ENCODE peak calls at places on chromosomes 2 and 18, in six cellular contexts. X is OCI-LY7, A is upper lobe of right lung, N is PC-9, Y is kidney, K is mesendoderm. G is an unnamed sample.
A peak's percentile ranks its signal among the peaks of the same experiment; 100 is the strongest.

GRCh38 chr2:240922982-240923537 is 16.9 kb downstream of the CROCC2 start:
- DNase-seq in K (no peak), N (no peak), A (peak; percentile 43), X (no peak), Y (peak; percentile 35), G (no peak)

GRCh38 chr2:121104721-121105141 is 180.3 kb downstream of the TFCP2L1 start:
- DNase-seq in N (peak; percentile 51), A (no peak), Y (peak; percentile 85), K (peak; percentile 21), X (no peak), G (no peak)

GRCh38 chr2:70923378-70924015 is 12.2 kb upstream of the ATP6V1B1 start:
- DNase-seq in K (peak; percentile 71), N (no peak), Y (no peak), A (no peak), X (peak; percentile 28), G (no peak)

GRCh38 chr18:75003089-75003488 is 205.8 kb downstream of the PTGR3 start:
- DNase-seq in K (no peak), A (no peak), Y (no peak), N (no peak), X (no peak), G (no peak)

GRCh38 chr2:173676647-173677046 is 288.5 kb downstream of the SP3 start:
- DNase-seq in N (no peak), X (no peak), A (no peak), K (no peak), Y (no peak), G (no peak)

GRCh38 chr2:98234763-98235162 is 111.5 kb upstream of the CNGA3 start:
- DNase-seq in K (no peak), X (peak; percentile 7), N (no peak), Y (no peak), A (no peak), G (no peak)

GRCh38 chr18:22346968-22347611 is 70.6 kb downstream of the CTAGE1 start:
- DNase-seq in K (peak; percentile 73), N (peak; percentile 55), X (no peak), A (peak; percentile 84), Y (peak; percentile 88), G (peak; percentile 59)

GRCh38 chr2:667332-668000 is 9.7 kb downstream of the TMEM18 start:
- DNase-seq in K (peak; percentile 58), A (no peak), X (peak; percentile 27), Y (no peak), N (peak; percentile 59), G (peak; percentile 19)

GRCh38 chr2:230902180-230902899 is 22.7 kb downstream of the GPR55 start:
- DNase-seq in A (peak; percentile 67), Y (no peak), K (peak; percentile 86), N (no peak), X (peak; percentile 52), G (peak; percentile 73)

GRCh38 chr18:5294618-5295230 is 802 bp downstream of the ZBTB14 start:
- DNase-seq in Y (peak; percentile 89), A (peak; percentile 86), K (peak; percentile 85), X (peak; percentile 70), N (peak; percentile 57), G (peak; percentile 67)

GRCh38 chr2:187679454-187679853 is 125.2 kb upstream of the TFPI start:
- DNase-seq in X (no peak), K (no peak), A (no peak), N (no peak), Y (no peak), G (no peak)

GRCh38 chr2:75146903-75147332 is 52.4 kb downstream of the TACR1 start:
- DNase-seq in Y (no peak), K (no peak), X (no peak), N (peak; percentile 72), A (no peak), G (peak; percentile 57)

GRCh38 chr2:181678033-181678586 is 2.2 kb downstream of the NEUROD1 start:
- DNase-seq in X (no peak), N (no peak), Y (peak; percentile 86), A (peak; percentile 80), K (peak; percentile 89), G (peak; percentile 67)

GRCh38 chr2:216082388-216082733 is 642 bp downstream of the TMEM169 start:
- DNase-seq in X (no peak), K (no peak), A (no peak), N (no peak), Y (no peak), G (no peak)

GRCh38 chr18:30163573-30163972 is 879.0 kb downstream of the DSC3 start:
- DNase-seq in N (no peak), Y (no peak), A (no peak), K (no peak), X (no peak), G (no peak)

GRCh38 chr18:59672125-59672769 is 25.0 kb downstream of the CCBE1 start:
- DNase-seq in A (no peak), K (no peak), N (no peak), Y (no peak), X (no peak), G (no peak)

GRCh38 chr2:46323671-46324207 is 26.5 kb downstream of the EPAS1 start:
- DNase-seq in Y (no peak), A (no peak), N (no peak), X (no peak), K (no peak), G (no peak)

GRCh38 chr2:145638675-145639074 is 1118.8 kb upstream of the ZEB2 start:
- DNase-seq in Y (no peak), X (no peak), N (no peak), A (no peak), K (peak; percentile 9), G (no peak)

GRCh38 chr2:128986026-128986720 is 667.5 kb upstream of the HS6ST1 start:
- DNase-seq in K (peak; percentile 19), N (no peak), Y (no peak), X (no peak), A (no peak), G (no peak)

GRCh38 chr2:42270757-42271156 is 90.3 kb downstream of the COX7A2L start:
- DNase-seq in K (no peak), N (no peak), X (no peak), Y (no peak), A (no peak), G (no peak)

GRCh38 chr2:95289251-95289650 is 7.9 kb upstream of the KCNIP3 start:
- DNase-seq in X (no peak), A (no peak), Y (no peak), N (no peak), K (peak; percentile 37), G (no peak)

GRCh38 chr18:22340340-22340739 is 77.4 kb downstream of the CTAGE1 start:
- DNase-seq in A (no peak), N (no peak), X (no peak), K (no peak), Y (no peak), G (no peak)

GRCh38 chr2:212618636-212619035 is 80.0 kb upstream of the ERBB4 start:
- DNase-seq in K (no peak), A (no peak), N (peak; percentile 79), Y (no peak), X (no peak), G (no peak)

DNA sequence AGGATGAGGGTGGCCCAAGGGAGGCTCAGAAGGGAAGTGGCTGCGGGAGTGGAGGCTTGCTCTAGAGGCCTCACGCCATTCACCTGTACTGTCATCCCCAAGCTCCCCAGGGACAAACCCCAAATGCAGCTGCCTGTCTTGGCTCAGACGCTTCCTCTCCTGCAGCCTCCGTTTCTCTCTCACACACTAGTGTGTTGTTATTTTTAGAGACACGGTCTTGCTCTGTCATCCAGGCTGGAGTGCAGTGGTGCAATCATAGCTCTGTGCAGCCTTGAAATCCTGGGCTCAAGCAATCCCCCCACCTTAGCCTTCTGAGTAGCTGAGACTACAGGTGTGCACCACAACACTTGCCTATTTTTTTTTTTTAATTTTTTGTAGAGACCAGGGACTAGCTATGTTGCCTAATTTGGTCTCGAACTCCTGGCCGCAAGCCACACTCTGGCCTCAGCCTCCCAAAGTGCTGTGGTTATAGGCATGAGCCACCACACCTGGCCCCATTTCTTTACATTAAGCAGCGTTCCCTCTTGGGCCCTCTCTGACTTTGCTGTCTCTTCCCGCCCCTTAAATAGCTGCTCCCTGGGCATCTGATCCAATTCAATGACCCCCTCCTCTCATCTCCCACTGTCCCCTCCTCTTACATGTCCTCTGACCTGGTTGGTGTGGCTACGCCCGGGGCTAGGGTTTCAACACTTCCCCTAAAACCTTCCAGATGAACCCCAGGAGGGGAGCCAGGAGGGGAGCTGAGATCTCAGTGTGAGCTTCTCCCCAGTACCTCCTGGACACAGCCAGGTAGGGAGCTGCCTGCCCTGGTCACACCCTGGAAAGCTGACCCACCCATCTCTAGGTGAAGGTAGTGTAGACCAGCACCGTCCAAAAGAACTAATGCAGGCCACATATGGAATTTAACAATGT is 24.0 kb upstream of the LOXHD1 start:
- DNase-seq in X (peak; percentile 76), N (no peak), K (no peak), A (no peak), Y (no peak), G (no peak)
- H3K27ac ChIP-seq in X (peak overlapping the region; percentile 61), N (no peak overlapping the region), K (no peak overlapping the region), A (no peak overlapping the region), Y (no peak overlapping the region), G (no peak overlapping the region)

DNA sequence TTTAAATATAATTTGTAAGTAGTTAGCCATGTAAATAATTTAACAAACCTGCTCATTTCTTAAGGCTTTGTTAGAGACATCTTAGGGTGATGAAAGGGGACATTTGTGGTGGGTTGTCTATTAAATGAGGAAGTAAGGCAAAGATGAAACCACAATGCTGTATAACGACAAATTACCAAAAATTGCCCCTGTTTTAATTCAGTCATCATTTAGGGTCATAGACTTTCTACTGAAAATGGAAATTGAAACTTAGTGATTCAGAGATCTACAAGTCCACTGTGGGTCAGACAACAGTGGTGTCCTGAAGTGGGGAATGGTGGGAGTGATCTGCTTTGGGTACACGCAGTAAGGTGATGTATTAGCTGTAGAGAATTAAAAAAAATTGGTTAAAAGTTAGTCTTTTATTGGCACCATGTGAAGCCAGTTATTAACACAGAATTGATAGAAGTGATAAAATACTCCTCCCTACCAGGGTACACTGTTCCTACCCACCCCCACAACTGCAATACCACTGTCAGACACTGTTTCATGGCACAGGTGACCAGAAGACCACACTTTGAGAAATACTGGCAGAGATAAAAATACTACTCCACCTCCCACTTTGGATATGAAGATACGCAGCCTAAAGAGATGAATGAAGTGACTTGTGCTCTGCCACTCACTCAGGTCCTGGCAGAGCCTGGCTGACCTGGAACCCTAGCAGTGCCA is 13.4 kb downstream of the CERS6 start:
- DNase-seq in K (no peak), N (no peak), X (peak; percentile 12), Y (no peak), A (no peak), G (no peak)
- H3K4me3 ChIP-seq in K (no peak overlapping the region), N (no peak overlapping the region), X (no peak overlapping the region), Y (no peak overlapping the region), A (no peak overlapping the region), G (no peak overlapping the region)

DNA sequence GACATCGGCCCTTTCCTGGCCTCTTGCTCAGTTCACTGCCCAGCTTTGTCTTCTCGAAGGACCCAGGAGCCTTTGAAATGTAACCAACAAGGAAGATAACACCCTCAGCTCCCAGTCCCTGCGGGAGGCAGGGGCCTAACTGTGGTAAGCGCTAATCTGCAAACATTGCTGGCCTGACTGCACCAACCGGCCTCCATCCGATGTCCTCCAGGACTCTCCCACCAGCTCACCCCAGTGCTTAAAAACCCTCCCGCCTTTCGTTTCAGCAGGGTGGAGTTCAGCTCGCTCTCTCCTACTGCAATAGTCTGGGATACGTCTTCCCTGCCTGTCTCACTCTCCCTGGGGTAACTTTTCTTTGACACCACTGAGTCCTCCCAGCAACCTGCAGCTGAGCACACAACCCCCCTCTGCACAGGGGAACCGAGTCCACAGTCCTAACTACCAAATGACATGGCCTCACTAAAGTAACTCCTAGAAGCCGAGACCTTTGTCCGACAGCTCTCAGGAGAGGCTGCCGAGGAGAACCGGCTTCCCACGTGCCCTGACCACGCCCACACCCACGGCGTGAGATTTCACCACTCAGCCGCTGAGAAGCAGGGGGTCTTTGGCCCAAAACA is 76.1 kb downstream of the MBP start:
- DNase-seq in Y (no peak), A (peak; percentile 85), K (peak; percentile 76), X (no peak), N (peak; percentile 47), G (no peak)
- H3K4me1 ChIP-seq in Y (peaks cover 39% of the 10 kb centered on the region), A (peaks cover 73% of the 10 kb centered on the region), K (peaks cover 12% of the 10 kb centered on the region), X (peaks cover 69% of the 10 kb centered on the region), N (peaks cover 42% of the 10 kb centered on the region), G (peaks cover 39% of the 10 kb centered on the region)

GRCh38 chr2:28427741-28428412 is 35.2 kb downstream of the FOSL2 start:
- DNase-seq in N (no peak), Y (no peak), A (no peak), K (no peak), X (no peak), G (no peak)
- H3K27ac ChIP-seq in N (no peak overlapping the region), Y (no peak overlapping the region), A (no peak overlapping the region), K (no peak overlapping the region), X (no peak overlapping the region), G (peak overlapping the region; percentile 25)

G was measured in SJSA1.